ENCODE peak calls at places on chromosomes 4 and X, in five cellular contexts. E is head of caudate nucleus; K is naive thymus-derived CD4-positive, alpha-beta T cell; I is SW480; F is iris pigment epithelial cell. U is an unnamed sample.

GRCh38 chr4:56424697-56425514 is 10.5 kb downstream of the PPAT start:
- DNase-seq in E (no peak), K (peak; percentile 22), I (no peak), F (peak; percentile 38), U (peak; percentile 41)

GRCh38 chr4:122731676-122732075 is 828 bp upstream of the BBS12 start:
- DNase-seq in E (no peak), K (no peak), I (no peak), F (no peak), U (no peak)

GRCh38 chr4:10898072-10898471 is 213.5 kb upstream of the CLNK start:
- DNase-seq in E (no peak), K (no peak), I (no peak), F (no peak), U (no peak)

GRCh38 chrX:100973411-100973810 is 3.9 kb downstream of the ARL13A start:
- DNase-seq in E (no peak), K (no peak), I (no peak), F (peak; percentile 82), U (peak; percentile 10)

GRCh38 chr4:150411527-150411926 is 170.4 kb upstream of the MAB21L2 start:
- DNase-seq in E (no peak), K (no peak), I (no peak), F (peak; percentile 42), U (peak; percentile 21)

GRCh38 chr4:128308986-128309385 is 21.4 kb upstream of the PGRMC2 start:
- DNase-seq in E (no peak), K (no peak), I (no peak), F (no peak), U (peak; percentile 76)

GRCh38 chr4:108725457-108725856 is 37.4 kb downstream of the ETNPPL start:
- DNase-seq in E (no peak), K (no peak), I (no peak), F (no peak), U (no peak)

GRCh38 chr4:128454281-128455075 is 166.9 kb upstream of the PGRMC2 start:
- DNase-seq in E (peak; percentile 75), K (peak; percentile 42), I (peak; percentile 83), F (peak; percentile 95), U (peak; percentile 69)

GRCh38 chr4:87853108-87853507 is 20.3 kb downstream of the MEPE start:
- DNase-seq in E (no peak), K (no peak), I (peak; percentile 47), F (peak; percentile 57), U (peak; percentile 70)

GRCh38 chrX:46573331-46573895 is at the start of gene CHST7:
- DNase-seq in E (peak; percentile 45), K (peak; percentile 15), I (peak; percentile 71), F (peak; percentile 64), U (peak; percentile 79)

GRCh38 chrX:30649859-30650258 is 3.4 kb upstream of the GK start:
- DNase-seq in E (no peak), K (no peak), I (peak; percentile 33), F (peak; percentile 55), U (no peak)

GRCh38 chrX:45715787-45716186 is 515.1 kb upstream of the DIPK2B start:
- DNase-seq in E (no peak), K (no peak), I (no peak), F (peak; percentile 64), U (no peak)

GRCh38 chr4:51830146-51830545 is 12.8 kb upstream of the DCUN1D4 start:
- DNase-seq in E (no peak), K (no peak), I (no peak), F (peak; percentile 12), U (no peak)

GRCh38 chr4:53956454-53956853 is 108.0 kb downstream of the CHIC2 start:
- DNase-seq in E (no peak), K (no peak), I (no peak), F (no peak), U (no peak)

GRCh38 chr4:100244347-100244746 is 54.1 kb upstream of the DDIT4L start:
- DNase-seq in E (no peak), K (no peak), I (no peak), F (no peak), U (no peak)

GRCh38 chr4:124053872-124054538 is 657.4 kb downstream of the SPRY1 start:
- DNase-seq in E (no peak), K (no peak), I (no peak), F (peak; percentile 73), U (no peak)

GRCh38 chrX:119393144-119393543 is 6.0 kb upstream of the SLC25A43 start:
- DNase-seq in E (no peak), K (no peak), I (no peak), F (no peak), U (no peak)

GRCh38 chr4:100366213-100366612 is 151.6 kb downstream of the EMCN start:
- DNase-seq in E (no peak), K (no peak), I (no peak), F (peak; percentile 78), U (no peak)

GRCh38 chrX:133534172-133534571 is 118.9 kb upstream of the GPC4 start:
- DNase-seq in E (no peak), K (no peak), I (no peak), F (no peak), U (no peak)

GRCh38 chrX:151402719-151403390 is 5.8 kb downstream of the VMA21 start:
- DNase-seq in E (no peak), K (no peak), I (no peak), F (no peak), U (no peak)

GRCh38 chr4:24057915-24058559 is 168.2 kb upstream of the PPARGC1A start:
- DNase-seq in E (no peak), K (no peak), I (no peak), F (no peak), U (no peak)

GRCh38 chrX:150610038-150610437 is 41.6 kb downstream of the MTM1 start:
- DNase-seq in E (no peak), K (no peak), I (no peak), F (no peak), U (no peak)

GRCh38 chr4:158534727-158535126 is 13.0 kb downstream of the RXFP1 start:
- DNase-seq in E (no peak), K (no peak), I (no peak), F (no peak), U (no peak)

GRCh38 chr4:52106701-52107100 is 55.6 kb downstream of the SPATA18 start:
- DNase-seq in E (no peak), K (no peak), I (no peak), F (no peak), U (no peak)

GRCh38 chrX:8413279-8413678 is 51.4 kb upstream of the VCX3B start:
- DNase-seq in E (no peak), K (no peak), I (no peak), F (no peak), U (no peak)

GRCh38 chrX:53483838-53484420 is 49.8 kb upstream of the HSD17B10 start:
- DNase-seq in E (no peak), K (no peak), I (no peak), F (peak; percentile 36), U (peak; percentile 5)